ENCODE peak calls at places on chromosome 10, in five cellular contexts. K, F, N, L and R are unnamed samples.

GRCh38 chr10:114242235-114242634 is 3.2 kb downstream of the VWA2 start:
- DNase-seq in K (no peak), F (no peak), L (no peak), N (no peak), R (no peak)

GRCh38 chr10:113515521-113516045 is 37.3 kb upstream of the HABP2 start:
- DNase-seq in F (no peak), K (no peak), N (no peak), L (no peak), R (no peak)

GRCh38 chr10:33899578-33900531 is 565.4 kb upstream of the NRP1 start:
- DNase-seq in L (no peak), N (no peak), K (no peak), F (no peak), R (no peak)

GRCh38 chr10:93435621-93436385 is 46.3 kb downstream of the MYOF start:
- DNase-seq in N (no peak), F (no peak), K (no peak), L (no peak), R (no peak)

GRCh38 chr10:79234391-79235318 is 112.6 kb upstream of the PPIF start:
- DNase-seq in L (no peak), K (no peak), N (no peak), F (no peak), R (no peak)

GRCh38 chr10:95480102-95480900 is 80.9 kb downstream of the SORBS1 start:
- DNase-seq in F (no peak), N (no peak), K (no peak), L (peak; percentile 45), R (no peak)

GRCh38 chr10:51397695-51398094 is 301.7 kb downstream of the CSTF2T start:
- DNase-seq in L (peak; percentile 84), N (no peak), K (peak; percentile 60), F (no peak), R (peak; percentile 36)

GRCh38 chr10:78964952-78965633 is 103.7 kb upstream of the ZMIZ1 start:
- DNase-seq in F (no peak), L (peak; percentile 91), K (peak; percentile 78), N (no peak), R (peak; percentile 97)

GRCh38 chr10:104080762-104081161 is 4.9 kb downstream of the COL17A1 start:
- DNase-seq in N (no peak), K (no peak), F (no peak), L (peak; percentile 59), R (no peak)

GRCh38 chr10:112875474-112876267 is 74.4 kb upstream of the TCF7L2 start:
- DNase-seq in N (no peak), F (peak; percentile 25), L (peak; percentile 33), K (no peak), R (peak; percentile 55)

GRCh38 chr10:51743146-51743545 is 43.8 kb upstream of the CSTF2T start:
- DNase-seq in N (no peak), L (no peak), K (no peak), F (no peak), R (no peak)

GRCh38 chr10:15901889-15902288 is 41.6 kb upstream of the MINDY3 start:
- DNase-seq in F (no peak), K (no peak), L (no peak), N (no peak), R (no peak)

GRCh38 chr10:15897282-15897681 is 37.0 kb upstream of the MINDY3 start:
- DNase-seq in K (no peak), F (no peak), L (no peak), N (no peak), R (no peak)

GRCh38 chr10:15896654-15897053 is 36.3 kb upstream of the MINDY3 start:
- DNase-seq in K (no peak), F (no peak), L (no peak), N (no peak), R (no peak)

DNA sequence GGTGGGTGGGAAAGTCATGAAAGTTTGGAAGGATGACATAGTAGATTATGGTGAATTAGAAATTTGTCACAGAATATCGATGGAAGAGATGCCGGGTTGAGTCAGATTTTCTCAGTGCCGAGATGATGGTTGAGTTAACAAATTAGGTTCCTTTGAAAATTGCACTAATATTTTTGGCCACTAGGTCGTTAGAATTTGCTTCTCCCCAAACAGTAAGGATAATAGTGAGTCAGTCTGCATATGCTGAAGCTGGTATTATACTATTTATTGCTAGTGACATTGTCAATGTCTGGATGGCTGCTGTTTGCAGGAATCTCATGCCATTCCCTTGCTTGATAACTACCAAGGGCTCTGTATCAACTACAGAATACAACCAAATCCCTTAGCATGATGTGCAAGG is 37.7 kb upstream of the MINDY3 start:
- DNase-seq in F (no peak), N (no peak), K (no peak), L (no peak), R (no peak)
- TF ChIP-seq CTCF in F (peak; percentile 37), N (peak; percentile 31), K (peak; percentile 4), L (peak; percentile 19), R (no peak)

GRCh38 chr10:23437987-23438546 is 808 bp upstream of the OTUD1 start:
- DNase-seq in F (no peak), N (no peak), K (peak; percentile 19), L (peak; percentile 3), R (no peak)

GRCh38 chr10:23438547-23439451 is at the start of gene OTUD1:
- DNase-seq in L (peak; percentile 99), K (peak; percentile 97), F (peak; percentile 66), N (peak; percentile 93), R (peak; percentile 96)

GRCh38 chr10:23439452-23439919 is 611 bp downstream of the OTUD1 start:
- DNase-seq in K (no peak), F (no peak), L (peak; percentile 40), N (no peak), R (peak; percentile 28)

GRCh38 chr10:23442936-23443335 is 4.1 kb downstream of the OTUD1 start:
- DNase-seq in N (no peak), K (no peak), F (no peak), L (no peak), R (no peak)

GRCh38 chr10:23439920-23440875 is 1.3 kb downstream of the OTUD1 start:
- DNase-seq in L (peak; percentile 38), K (peak; percentile 38), N (peak; percentile 15), F (peak; percentile 3), R (peak; percentile 35)
- TF ChIP-seq CTCF in L (no peak), K (no peak), N (no peak), F (no peak), R (no peak)

GRCh38 chr10:98244586-98244985 is 23.4 kb downstream of the LOXL4 start:
- DNase-seq in L (no peak), K (no peak), F (no peak), N (no peak), R (no peak)

GRCh38 chr10:98238391-98238790 is 29.6 kb downstream of the LOXL4 start:
- DNase-seq in N (no peak), F (no peak), L (no peak), K (no peak), R (no peak)

GRCh38 chr10:98240524-98240923 is 27.5 kb downstream of the LOXL4 start:
- DNase-seq in F (no peak), N (no peak), L (no peak), K (no peak), R (no peak)

GRCh38 chr10:98246911-98247820 is 20.8 kb downstream of the LOXL4 start:
- DNase-seq in L (no peak), F (peak; percentile 44), K (no peak), N (no peak), R (no peak)

DNA sequence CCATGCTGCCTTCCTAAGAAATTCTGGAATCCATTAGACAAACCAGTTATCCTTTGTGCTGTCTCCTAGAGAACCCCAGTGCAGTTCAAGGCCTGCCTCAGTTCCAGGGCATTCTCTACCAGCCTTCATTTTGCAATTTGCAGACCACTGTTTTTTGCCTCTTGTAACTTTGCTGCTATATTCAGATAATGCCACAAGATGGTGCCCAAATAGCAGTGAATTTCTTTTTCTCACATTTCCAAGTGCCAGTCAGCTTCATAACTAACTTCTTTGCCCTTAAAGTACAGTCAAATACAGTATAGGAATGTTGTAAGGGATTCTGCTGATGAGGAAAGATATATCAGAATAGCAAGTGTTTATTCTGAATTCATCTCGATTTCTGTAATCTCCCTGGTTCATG is 25.2 kb downstream of the LOXL4 start:
- DNase-seq in F (no peak), L (no peak), N (no peak), K (no peak), R (no peak)
- TF ChIP-seq CTCF in F (peak; percentile 53), L (peak; percentile 48), N (no peak), K (peak; percentile 48), R (no peak)

DNA sequence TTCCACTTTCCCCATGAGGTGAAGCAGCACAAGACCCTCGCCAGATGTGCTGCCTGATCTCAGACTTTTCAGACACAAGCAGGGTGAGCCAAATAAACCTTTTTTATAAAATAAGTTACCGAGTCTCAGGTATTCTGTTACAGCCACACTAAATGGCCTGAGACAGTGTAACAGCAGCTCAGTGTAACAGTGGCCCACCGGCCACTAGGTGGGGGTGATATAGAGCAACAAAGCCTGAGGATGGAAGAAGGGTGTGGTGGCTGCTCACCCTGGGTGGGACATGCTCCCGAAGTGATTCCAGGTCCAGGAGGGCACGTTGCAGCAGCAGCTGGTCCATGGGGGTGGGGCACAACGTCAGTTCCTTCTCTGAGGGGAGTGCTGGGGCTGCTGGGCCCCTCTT is 44.6 kb downstream of the BMS1 start:
- DNase-seq in L (no peak), N (no peak), K (no peak), F (no peak), R (no peak)
- TF ChIP-seq CTCF in L (no peak), N (no peak), K (no peak), F (no peak), R (no peak)

DNA sequence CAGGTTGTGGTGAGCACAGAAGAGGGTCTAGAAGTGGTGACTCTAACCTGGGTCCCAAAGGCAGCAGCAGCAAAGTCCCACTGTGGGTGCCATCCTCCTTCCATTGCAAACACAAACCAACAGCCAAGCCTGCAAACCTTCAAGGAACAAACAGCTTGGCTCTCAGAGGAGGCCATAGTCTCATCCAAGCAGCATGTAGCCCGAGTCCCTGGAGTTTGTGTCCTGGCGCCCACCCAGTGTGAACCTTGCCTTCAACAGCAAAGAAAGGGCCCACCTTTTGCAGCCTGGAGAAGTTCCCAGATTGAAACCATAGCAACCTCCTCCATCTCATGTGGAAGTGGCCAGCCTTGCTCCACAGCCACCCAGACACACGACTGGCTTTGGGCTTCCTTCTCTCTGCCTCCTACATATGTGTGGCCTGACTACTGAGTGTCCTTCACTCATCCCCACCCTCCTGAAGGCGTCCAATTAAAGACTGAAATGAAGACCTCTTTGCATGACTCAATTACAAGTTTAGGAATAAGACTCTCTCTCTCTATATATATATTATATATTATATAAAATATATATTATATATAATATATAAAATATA is 106.1 kb downstream of the C10orf90 start:
- DNase-seq in L (no peak), N (no peak), F (no peak), K (no peak), R (no peak)
- TF ChIP-seq CTCF in L (no peak), N (no peak), F (no peak), K (no peak), R (no peak)

GRCh38 chr10:35639651-35640311 is 2.3 kb downstream of the FZD8 start:
- DNase-seq in N (no peak), L (no peak), F (no peak), K (peak; percentile 32), R (no peak)
- TF ChIP-seq CTCF in N (no peak), L (no peak), F (peak; percentile 29), K (no peak), R (no peak)

GRCh38 chr10:85976267-85976793 is 390.3 kb downstream of the GRID1 start:
- DNase-seq in L (no peak), K (no peak), F (no peak), N (no peak), R (no peak)
- TF ChIP-seq CTCF in L (no peak), K (no peak), F (no peak), N (no peak), R (no peak)

GRCh38 chr10:100341953-100342626 is 4.9 kb upstream of the SCD start:
- DNase-seq in F (no peak), N (no peak), L (peak; percentile 69), K (peak; percentile 20), R (peak; percentile 68)
- TF ChIP-seq CTCF in F (peak; percentile 91), N (peak; percentile 54), L (peak; percentile 75), K (peak; percentile 54), R (peak; percentile 47)